ENCODE peak calls at places on chromosomes 7 and 10, in ten cellular contexts. B is posterior cingulate gyrus; Y is GM12892; J is NCI-H1436; U is right lobe of liver; V is activated CD4-positive, alpha-beta T cell treated with anti-CD3 and anti-CD28 coated beads, Interleukin-2, amount 50 U/mL, for 48 hours; W is SK-MEL-5; S is NCI-H2171 treated with DMSO at 0.1 percent for 48 hours; A is fibroblast of the conjunctiva; P is AG04449. T is an unnamed sample.
A peak's percentile ranks its signal among the peaks of the same experiment; 100 is the strongest.

GRCh38 chr10:14153570-14154055 is 177.1 kb downstream of the FRMD4A start:
- DNase-seq in B (no peak), Y (no peak), J (no peak), U (no peak), V (no peak), W (peak; percentile 65), S (peak; percentile 89), A (no peak), P (no peak), T (no peak)

GRCh38 chr7:47435889-47436312 is 146.0 kb downstream of the TNS3 start:
- DNase-seq in B (peak; percentile 66), Y (no peak), J (no peak), U (no peak), V (no peak), W (peak; percentile 95), S (peak; percentile 20), A (peak; percentile 92), P (peak; percentile 59), T (no peak)

GRCh38 chr10:122102867-122103525 is 114.0 kb downstream of the TACC2 start:
- DNase-seq in B (no peak), Y (no peak), J (no peak), U (no peak), V (no peak), W (no peak), S (no peak), A (no peak), P (no peak), T (no peak)

GRCh38 chr10:76115471-76116155 is 684.2 kb downstream of the LRMDA start:
- DNase-seq in B (no peak), Y (no peak), J (no peak), U (no peak), V (no peak), W (no peak), S (peak; percentile 96), A (no peak), P (no peak), T (no peak)

GRCh38 chr10:47366056-47366631 is 17.9 kb downstream of the ZNF488 start:
- DNase-seq in B (no peak), Y (no peak), J (no peak), U (peak; percentile 16), V (no peak), W (no peak), S (no peak), A (no peak), P (no peak), T (no peak)

GRCh38 chr7:106778656-106779250 is 86.3 kb upstream of the PIK3CG start:
- DNase-seq in B (no peak), Y (no peak), J (no peak), U (no peak), V (no peak), W (no peak), S (no peak), A (no peak), P (no peak), T (no peak)

GRCh38 chr7:41916450-41916927 is 213.6 kb upstream of the INHBA start:
- DNase-seq in B (no peak), Y (no peak), J (no peak), U (no peak), V (no peak), W (peak; percentile 14), S (no peak), A (peak; percentile 77), P (peak; percentile 99), T (peak; percentile 9)

GRCh38 chr10:34651381-34651780 is 163.7 kb downstream of the PARD3 start:
- DNase-seq in B (no peak), Y (no peak), J (no peak), U (no peak), V (no peak), W (no peak), S (no peak), A (no peak), P (no peak), T (no peak)

GRCh38 chr10:71981024-71981867 is 17.1 kb downstream of the CHST3 start:
- DNase-seq in B (peak; percentile 76), Y (no peak), J (no peak), U (no peak), V (no peak), W (peak; percentile 96), S (peak; percentile 10), A (no peak), P (no peak), T (no peak)

T was measured in thoracic aorta.